ENCODE peak calls at places on chromosome 11, in eight cellular contexts. U, Y, E, A, Q, T, D and W are unnamed samples. For H3K4me1, the result is how much of the 10 kb centered on the place peaks cover.

GRCh38 chr11:35288817-35289541 is 130.4 kb downstream of the SLC1A2 start:
- ATAC-seq in U (no peak), Y (no peak), E (peak), A (no peak), Q (no peak), T (no peak), D (peak), W (no peak)

GRCh38 chr11:44597358-44598009 is 32.0 kb downstream of the CD82 start:
- ATAC-seq in U (no peak), Y (no peak), E (no peak), A (peak), Q (no peak), T (no peak), D (no peak), W (no peak)

GRCh38 chr11:34461215-34461614 is 22.5 kb downstream of the CAT start:
- ATAC-seq in U (no peak), Y (no peak), E (no peak), A (no peak), Q (no peak), T (no peak), D (no peak), W (no peak)

GRCh38 chr11:117172678-117173421 is 5.7 kb upstream of the SIDT2 start:
- ATAC-seq in U (peak), Y (peak), E (peak), A (no peak), Q (no peak), T (peak), D (no peak), W (no peak)

GRCh38 chr11:115471367-115471766 is 32.8 kb downstream of the CADM1 start:
- ATAC-seq in U (peak), Y (no peak), E (peak), A (peak), Q (no peak), T (no peak), D (peak), W (no peak)

GRCh38 chr11:128323381-128323780 is 264.0 kb downstream of the ETS1 start:
- ATAC-seq in U (no peak), Y (no peak), E (peak), A (peak), Q (peak), T (no peak), D (peak), W (no peak)

GRCh38 chr11:14584595-14584994 is 59.0 kb upstream of the PDE3B start:
- ATAC-seq in U (peak), Y (no peak), E (peak), A (no peak), Q (no peak), T (no peak), D (no peak), W (no peak)

GRCh38 chr11:10476927-10477689 is 22.0 kb downstream of the AMPD3 start:
- ATAC-seq in U (no peak), Y (no peak), E (no peak), A (no peak), Q (no peak), T (no peak), D (no peak), W (no peak)

GRCh38 chr11:12224537-12224893 is 114.1 kb downstream of the MICAL2 start:
- ATAC-seq in U (no peak), Y (no peak), E (peak), A (peak), Q (no peak), T (no peak), D (peak), W (peak)

GRCh38 chr11:85745626-85746025 is 59.6 kb upstream of the CCDC89 start:
- ATAC-seq in U (no peak), Y (no peak), E (no peak), A (no peak), Q (no peak), T (no peak), D (no peak), W (no peak)

GRCh38 chr11:80846979-80847378 is 1406.1 kb upstream of the TENM4 start:
- ATAC-seq in U (no peak), Y (no peak), E (no peak), A (peak), Q (no peak), T (no peak), D (no peak), W (no peak)

GRCh38 chr11:118343248-118343647 is 743 bp upstream of the CD3D start:
- ATAC-seq in U (no peak), Y (no peak), E (no peak), A (peak), Q (no peak), T (no peak), D (no peak), W (no peak)

GRCh38 chr11:68976563-68976962 is 4.2 kb downstream of the MRGPRD start:
- ATAC-seq in U (no peak), Y (no peak), E (no peak), A (no peak), Q (no peak), T (no peak), D (no peak), W (no peak)

GRCh38 chr11:108947654-108948570 is 283.0 kb downstream of the DDX10 start:
- ATAC-seq in U (no peak), Y (no peak), E (no peak), A (no peak), Q (no peak), T (peak), D (peak), W (no peak)

GRCh38 chr11:84290647-84291046 is 1004.5 kb upstream of the CCDC90B start:
- ATAC-seq in U (no peak), Y (no peak), E (no peak), A (no peak), Q (no peak), T (no peak), D (peak), W (no peak)

GRCh38 chr11:7630002-7630401 is 43.3 kb downstream of the CYB5R2 start:
- ATAC-seq in U (no peak), Y (peak), E (no peak), A (no peak), Q (no peak), T (no peak), D (no peak), W (no peak)

GRCh38 chr11:67082071-67082791 is 25.6 kb downstream of the RHOD start:
- ATAC-seq in U (peak), Y (no peak), E (no peak), A (peak), Q (peak), T (peak), D (no peak), W (no peak)

GRCh38 chr11:57658023-57658361 is 430 bp downstream of the CLP1 start:
- ATAC-seq in U (no peak), Y (no peak), E (no peak), A (peak), Q (no peak), T (peak), D (no peak), W (no peak)

GRCh38 chr11:43508511-43508918 is 149.8 kb downstream of the TTC17 start:
- ATAC-seq in U (no peak), Y (no peak), E (no peak), A (peak), Q (no peak), T (no peak), D (no peak), W (no peak)

GRCh38 chr11:105181100-105181499 is 41.5 kb upstream of the CARD18 start:
- ATAC-seq in U (no peak), Y (no peak), E (peak), A (no peak), Q (no peak), T (no peak), D (no peak), W (no peak)

GRCh38 chr11:10899542-10899830 is 41.6 kb upstream of the ZBED5 start:
- ATAC-seq in U (peak), Y (no peak), E (peak), A (peak), Q (peak), T (peak), D (peak), W (no peak)

GRCh38 chr11:31560842-31561476 is 51.4 kb downstream of the ELP4 start:
- ATAC-seq in U (no peak), Y (no peak), E (no peak), A (no peak), Q (no peak), T (no peak), D (no peak), W (no peak)

GRCh38 chr11:35077709-35078695 is 61.0 kb upstream of the CD44 start:
- ATAC-seq in U (no peak), Y (no peak), E (no peak), A (peak), Q (no peak), T (no peak), D (no peak), W (no peak)

GRCh38 chr11:57901278-57901677 is 122.4 kb upstream of the OR9Q1 start:
- ATAC-seq in U (no peak), Y (no peak), E (no peak), A (no peak), Q (no peak), T (peak), D (no peak), W (no peak)

GRCh38 chr11:68012843-68013610 is 2.9 kb downstream of the ALDH3B1 start:
- ATAC-seq in U (peak), Y (no peak), E (peak), A (no peak), Q (peak), T (no peak), D (peak), W (no peak)

GRCh38 chr11:70603064-70603755 is 204.9 kb downstream of the CTTN start:
- ATAC-seq in U (no peak), Y (no peak), E (peak), A (peak), Q (no peak), T (no peak), D (peak), W (no peak)

GRCh38 chr11:64276653-64277431 is 7.6 kb downstream of the BAD start:
- ATAC-seq in U (no peak), Y (no peak), E (peak), A (no peak), Q (peak), T (no peak), D (no peak), W (no peak)

GRCh38 chr11:17852246-17852645 is 117.7 kb downstream of the KCNC1 start:
- ATAC-seq in U (no peak), Y (no peak), E (no peak), A (no peak), Q (no peak), T (no peak), D (no peak), W (no peak)

GRCh38 chr11:112248216-112248615 is 12.4 kb downstream of the PLET1 start:
- ATAC-seq in U (no peak), Y (no peak), E (no peak), A (no peak), Q (no peak), T (no peak), D (peak), W (no peak)

GRCh38 chr11:131524186-131524585 is 153.8 kb downstream of the NTM start:
- ATAC-seq in U (no peak), Y (no peak), E (no peak), A (no peak), Q (no peak), T (no peak), D (no peak), W (no peak)

GRCh38 chr11:68329496-68329895 is 17.1 kb downstream of the LRP5 start:
- ATAC-seq in U (no peak), Y (no peak), E (no peak), A (no peak), Q (no peak), T (no peak), D (peak), W (no peak)

GRCh38 chr11:69905611-69906452 is 86.6 kb upstream of the FGF3 start:
- ATAC-seq in U (no peak), Y (no peak), E (no peak), A (no peak), Q (no peak), T (peak), D (no peak), W (no peak)

GRCh38 chr11:122741613-122742012 is 86.1 kb downstream of the UBASH3B start:
- ATAC-seq in U (no peak), Y (peak), E (peak), A (no peak), Q (no peak), T (no peak), D (peak), W (peak)

GRCh38 chr11:3123316-3123715 is 41.8 kb downstream of the OSBPL5 start:
- ATAC-seq in U (no peak), Y (peak), E (peak), A (no peak), Q (no peak), T (no peak), D (no peak), W (peak)

GRCh38 chr11:132022718-132023117 is 652.3 kb downstream of the NTM start:
- ATAC-seq in U (no peak), Y (no peak), E (no peak), A (no peak), Q (no peak), T (no peak), D (peak), W (no peak)

GRCh38 chr11:729492-730074 is 17.7 kb upstream of the TALDO1 start:
- ATAC-seq in U (peak), Y (no peak), E (no peak), A (no peak), Q (no peak), T (no peak), D (no peak), W (no peak)

DNA sequence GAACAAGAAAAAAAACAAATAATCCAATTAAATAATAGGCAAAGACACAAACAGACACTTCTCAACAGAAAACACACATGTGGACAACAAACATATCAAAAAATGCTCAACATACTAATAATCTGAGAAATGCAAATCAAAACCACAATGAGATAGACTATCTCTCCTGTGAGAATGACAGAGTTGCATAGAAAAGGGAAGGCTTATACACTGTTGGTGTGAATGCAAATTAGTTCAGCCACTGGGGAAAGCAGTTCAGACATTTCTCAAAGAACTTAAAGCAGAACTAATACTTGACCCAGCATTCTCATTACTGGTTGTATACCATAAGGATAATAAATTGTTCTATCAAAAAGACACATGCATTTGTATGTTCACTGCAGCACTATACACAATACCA is 637.8 kb upstream of the LUZP2 start:
- ATAC-seq in U (no peak), Y (no peak), E (no peak), A (peak), Q (no peak), T (no peak), D (no peak), W (no peak)
- H3K27ac ChIP-seq in U (no peak), Y (no peak), E (no peak), A (no peak), Q (no peak), T (no peak), D (no peak), W (no peak)

DNA sequence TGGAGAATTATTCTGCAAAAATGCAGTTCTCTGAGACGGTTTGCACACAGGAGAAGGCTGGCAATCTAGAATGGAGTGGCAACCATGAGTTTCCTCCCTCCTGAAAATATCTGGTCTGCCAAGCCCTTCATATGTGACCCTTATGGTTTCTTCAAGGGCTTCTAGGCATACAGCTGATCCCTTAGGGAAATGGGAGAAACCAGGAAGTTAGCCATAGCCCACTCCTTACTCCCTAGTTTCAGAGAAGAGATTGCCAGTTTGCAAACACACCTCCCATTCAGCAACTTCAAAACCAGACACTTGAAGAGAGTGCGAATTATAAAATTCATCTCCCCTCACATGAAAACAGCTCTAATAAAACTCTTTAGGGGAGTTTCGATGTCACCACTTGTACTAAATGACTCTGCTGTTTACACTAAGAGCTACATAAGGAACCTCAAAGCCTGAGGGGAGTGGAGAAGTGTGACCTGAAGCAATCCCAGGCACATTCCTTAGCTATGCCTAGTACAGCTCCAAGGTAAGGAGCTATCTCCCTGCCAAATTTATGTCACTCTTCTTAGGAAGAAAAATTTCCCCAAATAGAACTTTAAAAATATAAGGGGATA is 8.3 kb downstream of the LGR4 start:
- ATAC-seq in U (no peak), Y (peak), E (peak), A (no peak), Q (peak), T (peak), D (peak), W (peak)
- H3K4me1 ChIP-seq in U (half or more), Y (under half), E (under half), A (under half), Q (under half), T (under half), D (under half), W (half or more)

DNA sequence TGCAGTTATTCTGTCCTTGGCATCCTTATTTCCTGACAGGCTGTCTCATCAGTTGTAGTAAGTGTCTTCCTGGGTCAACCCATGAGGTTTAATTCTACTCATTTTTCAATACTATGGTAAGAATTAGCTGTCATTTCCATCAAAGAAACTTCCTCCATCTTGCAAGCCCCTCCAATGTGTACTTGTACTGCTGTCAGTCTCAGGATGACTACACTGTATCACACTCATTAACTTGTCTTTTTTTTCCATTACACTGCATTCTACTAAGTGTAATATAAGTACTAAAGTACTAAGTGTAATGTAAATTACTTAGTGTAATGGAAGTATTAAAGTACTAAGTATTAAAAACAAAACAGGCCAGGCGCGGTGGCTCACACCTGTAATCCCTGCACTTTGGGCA is 102.8 kb downstream of the CWF19L2 start:
- ATAC-seq in U (no peak), Y (no peak), E (no peak), A (no peak), Q (no peak), T (no peak), D (no peak), W (no peak)
- TF ChIP-seq POLR2A in U (no peak), Y (no peak), E (no peak), A (no peak), Q (no peak), T (no peak), D (no peak), W (no peak)

DNA sequence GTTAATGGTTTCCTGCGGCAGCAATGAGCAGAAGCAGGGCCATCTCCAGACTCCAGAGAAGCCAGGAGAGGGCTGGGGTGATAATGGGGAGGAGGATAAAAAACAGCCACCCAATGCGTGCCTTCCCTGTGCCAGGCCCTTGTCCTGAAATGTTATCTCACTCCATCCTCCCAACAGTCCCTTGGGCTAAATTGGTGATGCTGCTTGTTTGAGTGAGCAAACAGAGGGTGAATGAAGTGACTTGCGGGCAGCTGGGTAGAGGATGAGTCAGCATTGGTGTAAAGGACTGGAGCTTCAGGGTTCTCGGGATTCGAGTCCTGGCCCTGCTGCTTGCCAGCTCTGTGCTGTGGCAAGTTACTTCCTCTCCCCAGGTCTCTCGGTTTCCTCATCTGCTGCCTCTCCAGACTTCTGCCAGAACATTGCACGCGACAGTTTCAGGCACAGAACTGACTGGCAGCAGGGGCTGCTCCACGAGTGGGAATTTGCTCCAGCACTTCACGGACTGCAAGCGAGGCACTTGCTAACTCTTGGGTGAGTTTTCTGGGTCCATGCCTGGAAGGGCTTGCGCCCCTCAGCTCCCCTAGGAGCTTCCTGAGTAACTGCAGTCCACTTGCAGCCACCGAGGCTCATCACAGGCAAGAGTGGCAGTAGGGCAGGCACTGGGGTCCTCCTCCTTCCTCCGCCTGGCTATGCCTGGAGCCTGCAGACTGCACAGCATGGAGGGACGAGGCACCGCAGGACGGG is at the start of gene P2RY6:
- ATAC-seq in U (peak), Y (peak), E (peak), A (peak), Q (peak), T (peak), D (peak), W (no peak)
- H3K27ac ChIP-seq in U (no peak), Y (peak), E (no peak), A (no peak), Q (no peak), T (no peak), D (no peak), W (no peak)

GRCh38 chr11:133384731-133385130 is 147.6 kb downstream of the OPCML start:
- ATAC-seq in U (no peak), Y (no peak), E (no peak), A (no peak), Q (no peak), T (no peak), D (no peak), W (no peak)
- H3K4me1 ChIP-seq in U (under half), Y (under half), E (under half), A (under half), Q (under half), T (under half), D (under half), W (under half)